ENCODE peak calls at places on chromosomes 3 and 15, in six cellular contexts. One of them, this sample, is unnamed.

GRCh38 chr15:55694652-55695150 is 48.3 kb downstream of the PRTG start:
- DNase-seq in tibial nerve: no peak
- DNase-seq in CD8-positive, alpha-beta memory T cell: no peak
- DNase-seq in endothelial cell of umbilical vein: peak; percentile 28
- DNase-seq in mesenchymal stem cell: peak; percentile 89
- DNase-seq in upper lobe of right lung: no peak
- DNase-seq in this sample: no peak

GRCh38 chr15:40630313-40630712 is 36.3 kb downstream of the KNL1 start:
- DNase-seq in tibial nerve: no peak
- DNase-seq in CD8-positive, alpha-beta memory T cell: no peak
- DNase-seq in endothelial cell of umbilical vein: no peak
- DNase-seq in mesenchymal stem cell: no peak
- DNase-seq in upper lobe of right lung: no peak
- DNase-seq in this sample: no peak

GRCh38 chr3:1251282-1252060 is 158.6 kb downstream of the CNTN6 start:
- DNase-seq in tibial nerve: no peak
- DNase-seq in CD8-positive, alpha-beta memory T cell: no peak
- DNase-seq in endothelial cell of umbilical vein: no peak
- DNase-seq in mesenchymal stem cell: no peak
- DNase-seq in upper lobe of right lung: no peak
- DNase-seq in this sample: no peak

GRCh38 chr15:81183403-81183760 is 13.3 kb upstream of the IL16 start:
- DNase-seq in tibial nerve: no peak
- DNase-seq in CD8-positive, alpha-beta memory T cell: no peak
- DNase-seq in endothelial cell of umbilical vein: no peak
- DNase-seq in mesenchymal stem cell: no peak
- DNase-seq in upper lobe of right lung: no peak
- DNase-seq in this sample: no peak

GRCh38 chr3:40451551-40451950 is 5.6 kb upstream of the RPL14 start:
- DNase-seq in tibial nerve: no peak
- DNase-seq in CD8-positive, alpha-beta memory T cell: no peak
- DNase-seq in endothelial cell of umbilical vein: no peak
- DNase-seq in mesenchymal stem cell: no peak
- DNase-seq in upper lobe of right lung: no peak
- DNase-seq in this sample: no peak

GRCh38 chr3:104392327-104392726 is 974.4 kb upstream of the ALCAM start:
- DNase-seq in tibial nerve: no peak
- DNase-seq in CD8-positive, alpha-beta memory T cell: no peak
- DNase-seq in endothelial cell of umbilical vein: no peak
- DNase-seq in mesenchymal stem cell: no peak
- DNase-seq in upper lobe of right lung: no peak
- DNase-seq in this sample: no peak

GRCh38 chr15:69315402-69316110 is 16.8 kb downstream of the PAQR5 start:
- DNase-seq in tibial nerve: no peak
- DNase-seq in CD8-positive, alpha-beta memory T cell: no peak
- DNase-seq in endothelial cell of umbilical vein: no peak
- DNase-seq in mesenchymal stem cell: no peak
- DNase-seq in upper lobe of right lung: peak; percentile 60
- DNase-seq in this sample: no peak

GRCh38 chr3:80050826-80051601 is 283.2 kb upstream of the ROBO1 start:
- DNase-seq in tibial nerve: no peak
- DNase-seq in CD8-positive, alpha-beta memory T cell: no peak
- DNase-seq in endothelial cell of umbilical vein: no peak
- DNase-seq in mesenchymal stem cell: no peak
- DNase-seq in upper lobe of right lung: no peak
- DNase-seq in this sample: no peak

GRCh38 chr15:79036323-79036722 is 54.3 kb downstream of the RASGRF1 start:
- DNase-seq in tibial nerve: no peak
- DNase-seq in CD8-positive, alpha-beta memory T cell: no peak
- DNase-seq in endothelial cell of umbilical vein: no peak
- DNase-seq in mesenchymal stem cell: no peak
- DNase-seq in upper lobe of right lung: no peak
- DNase-seq in this sample: no peak

GRCh38 chr3:20080956-20081554 is 40.8 kb downstream of the KAT2B start:
- DNase-seq in tibial nerve: no peak
- DNase-seq in CD8-positive, alpha-beta memory T cell: peak; percentile 32
- DNase-seq in endothelial cell of umbilical vein: peak; percentile 86
- DNase-seq in mesenchymal stem cell: no peak
- DNase-seq in upper lobe of right lung: peak; percentile 67
- DNase-seq in this sample: peak; percentile 44

GRCh38 chr3:104885214-104885814 is 481.4 kb upstream of the ALCAM start:
- DNase-seq in tibial nerve: no peak
- DNase-seq in CD8-positive, alpha-beta memory T cell: no peak
- DNase-seq in endothelial cell of umbilical vein: no peak
- DNase-seq in mesenchymal stem cell: peak; percentile 16
- DNase-seq in upper lobe of right lung: no peak
- DNase-seq in this sample: no peak

GRCh38 chr3:73520931-73521461 is 103.7 kb downstream of the PDZRN3 start:
- DNase-seq in tibial nerve: peak; percentile 48
- DNase-seq in CD8-positive, alpha-beta memory T cell: no peak
- DNase-seq in endothelial cell of umbilical vein: no peak
- DNase-seq in mesenchymal stem cell: no peak
- DNase-seq in upper lobe of right lung: no peak
- DNase-seq in this sample: no peak

GRCh38 chr15:57297630-57298029 is 78.7 kb upstream of the CGNL1 start:
- DNase-seq in tibial nerve: no peak
- DNase-seq in CD8-positive, alpha-beta memory T cell: no peak
- DNase-seq in endothelial cell of umbilical vein: no peak
- DNase-seq in mesenchymal stem cell: no peak
- DNase-seq in upper lobe of right lung: no peak
- DNase-seq in this sample: no peak

GRCh38 chr3:141362736-141363135 is 5.6 kb upstream of the ZBTB38 start:
- DNase-seq in tibial nerve: no peak
- DNase-seq in CD8-positive, alpha-beta memory T cell: no peak
- DNase-seq in endothelial cell of umbilical vein: no peak
- DNase-seq in mesenchymal stem cell: no peak
- DNase-seq in upper lobe of right lung: no peak
- DNase-seq in this sample: no peak

GRCh38 chr3:69425249-69425648 is 39.4 kb upstream of the FRMD4B start:
- DNase-seq in tibial nerve: peak; percentile 20
- DNase-seq in CD8-positive, alpha-beta memory T cell: no peak
- DNase-seq in endothelial cell of umbilical vein: peak; percentile 69
- DNase-seq in mesenchymal stem cell: peak; percentile 36
- DNase-seq in upper lobe of right lung: no peak
- DNase-seq in this sample: no peak

GRCh38 chr15:95973566-95974256 is 356.8 kb upstream of the NR2F2 start:
- DNase-seq in tibial nerve: no peak
- DNase-seq in CD8-positive, alpha-beta memory T cell: no peak
- DNase-seq in endothelial cell of umbilical vein: no peak
- DNase-seq in mesenchymal stem cell: no peak
- DNase-seq in upper lobe of right lung: no peak
- DNase-seq in this sample: no peak

GRCh38 chr3:48776854-48777253 is 59.8 kb upstream of the IP6K2 start:
- DNase-seq in tibial nerve: no peak
- DNase-seq in CD8-positive, alpha-beta memory T cell: no peak
- DNase-seq in endothelial cell of umbilical vein: no peak
- DNase-seq in mesenchymal stem cell: no peak
- DNase-seq in upper lobe of right lung: no peak
- DNase-seq in this sample: no peak

GRCh38 chr15:73024161-73024560 is 28.1 kb upstream of the NEO1 start:
- DNase-seq in tibial nerve: no peak
- DNase-seq in CD8-positive, alpha-beta memory T cell: no peak
- DNase-seq in endothelial cell of umbilical vein: no peak
- DNase-seq in mesenchymal stem cell: no peak
- DNase-seq in upper lobe of right lung: peak; percentile 71
- DNase-seq in this sample: no peak

GRCh38 chr3:48194446-48195071 is 6.3 kb upstream of the CDC25A start:
- DNase-seq in tibial nerve: peak; percentile 71
- DNase-seq in CD8-positive, alpha-beta memory T cell: no peak
- DNase-seq in endothelial cell of umbilical vein: peak; percentile 63
- DNase-seq in mesenchymal stem cell: peak; percentile 76
- DNase-seq in upper lobe of right lung: peak; percentile 73
- DNase-seq in this sample: peak; percentile 75

GRCh38 chr15:93249599-93249998 is 160.6 kb upstream of the RGMA start:
- DNase-seq in tibial nerve: no peak
- DNase-seq in CD8-positive, alpha-beta memory T cell: no peak
- DNase-seq in endothelial cell of umbilical vein: no peak
- DNase-seq in mesenchymal stem cell: no peak
- DNase-seq in upper lobe of right lung: no peak
- DNase-seq in this sample: no peak

GRCh38 chr15:88124199-88124598 is 132.3 kb downstream of the NTRK3 start:
- DNase-seq in tibial nerve: peak; percentile 13
- DNase-seq in CD8-positive, alpha-beta memory T cell: no peak
- DNase-seq in endothelial cell of umbilical vein: no peak
- DNase-seq in mesenchymal stem cell: no peak
- DNase-seq in upper lobe of right lung: no peak
- DNase-seq in this sample: no peak

GRCh38 chr3:49701388-49702077 is 12.2 kb downstream of the RNF123 start:
- DNase-seq in tibial nerve: no peak
- DNase-seq in CD8-positive, alpha-beta memory T cell: no peak
- DNase-seq in endothelial cell of umbilical vein: no peak
- DNase-seq in mesenchymal stem cell: no peak
- DNase-seq in upper lobe of right lung: no peak
- DNase-seq in this sample: no peak

GRCh38 chr15:78037779-78038305 is 39.7 kb downstream of the TBC1D2B start:
- DNase-seq in tibial nerve: no peak
- DNase-seq in CD8-positive, alpha-beta memory T cell: no peak
- DNase-seq in endothelial cell of umbilical vein: no peak
- DNase-seq in mesenchymal stem cell: no peak
- DNase-seq in upper lobe of right lung: no peak
- DNase-seq in this sample: no peak

GRCh38 chr3:185024966-185025365 is 127.9 kb downstream of the C3orf70 start:
- DNase-seq in tibial nerve: no peak
- DNase-seq in CD8-positive, alpha-beta memory T cell: no peak
- DNase-seq in endothelial cell of umbilical vein: no peak
- DNase-seq in mesenchymal stem cell: no peak
- DNase-seq in upper lobe of right lung: no peak
- DNase-seq in this sample: no peak

GRCh38 chr3:159763466-159764210 is 225.0 kb upstream of the IL12A start:
- DNase-seq in tibial nerve: peak; percentile 20
- DNase-seq in CD8-positive, alpha-beta memory T cell: no peak
- DNase-seq in endothelial cell of umbilical vein: peak; percentile 85
- DNase-seq in mesenchymal stem cell: peak; percentile 93
- DNase-seq in upper lobe of right lung: peak; percentile 91
- DNase-seq in this sample: peak; percentile 28

DNA sequence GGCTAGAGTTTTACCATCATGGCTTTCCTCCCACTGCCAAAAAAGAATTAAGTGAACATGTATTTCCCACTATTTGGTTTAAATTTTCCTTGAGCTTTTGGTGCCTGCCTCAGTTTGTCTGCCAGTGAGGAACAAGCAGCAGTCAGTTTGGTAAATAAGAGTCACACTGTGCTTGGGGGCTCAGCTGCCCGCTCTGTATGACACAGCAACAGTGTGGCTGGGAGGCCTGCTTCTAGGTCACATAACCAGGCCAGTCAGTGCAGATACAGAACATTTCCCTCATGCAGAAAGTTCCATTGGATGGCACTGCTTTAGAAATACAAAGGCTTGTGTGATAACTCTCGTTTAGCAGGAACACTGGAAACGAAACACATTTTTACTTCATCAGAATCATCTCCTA is 25.7 kb downstream of the FYCO1 start:
- DNase-seq in tibial nerve: no peak
- DNase-seq in CD8-positive, alpha-beta memory T cell: no peak
- DNase-seq in endothelial cell of umbilical vein: no peak
- DNase-seq in mesenchymal stem cell: no peak
- DNase-seq in upper lobe of right lung: no peak
- DNase-seq in this sample: no peak
- H3K4me1 ChIP-seq in tibial nerve: no peaks in the 10 kb centered on the region
- H3K4me1 ChIP-seq in CD8-positive, alpha-beta memory T cell: peaks cover 82% of the 10 kb centered on the region
- H3K4me1 ChIP-seq in endothelial cell of umbilical vein: no peaks in the 10 kb centered on the region
- H3K4me1 ChIP-seq in mesenchymal stem cell: peaks cover 23% of the 10 kb centered on the region
- H3K4me1 ChIP-seq in upper lobe of right lung: peaks cover 25% of the 10 kb centered on the region
- H3K4me1 ChIP-seq in this sample: peaks cover 4% of the 10 kb centered on the region

DNA sequence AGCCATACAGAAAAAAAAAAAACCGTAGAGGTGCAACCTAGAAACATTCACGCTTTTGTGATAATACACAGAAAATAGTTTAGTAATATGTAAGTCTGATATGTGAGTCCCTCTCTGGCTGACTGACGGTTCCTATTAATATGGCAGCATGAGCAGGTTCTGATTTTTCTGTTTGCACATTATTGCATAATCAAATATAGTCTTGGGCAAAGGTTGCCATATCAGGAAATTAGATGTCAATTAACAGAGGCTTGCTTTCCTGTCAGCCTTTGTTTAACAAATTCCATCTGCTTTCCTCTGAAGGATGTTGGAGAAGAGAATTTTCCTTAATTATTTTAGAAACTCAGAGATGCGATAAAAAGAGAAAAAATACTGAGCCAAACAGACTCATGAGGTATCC is 14.8 kb downstream of the GABRB3 start:
- DNase-seq in tibial nerve: no peak
- DNase-seq in CD8-positive, alpha-beta memory T cell: no peak
- DNase-seq in endothelial cell of umbilical vein: no peak
- DNase-seq in mesenchymal stem cell: no peak
- DNase-seq in upper lobe of right lung: no peak
- DNase-seq in this sample: no peak
- H3K4me1 ChIP-seq in tibial nerve: no peaks in the 10 kb centered on the region
- H3K4me1 ChIP-seq in CD8-positive, alpha-beta memory T cell: no peaks in the 10 kb centered on the region
- H3K4me1 ChIP-seq in endothelial cell of umbilical vein: no peaks in the 10 kb centered on the region
- H3K4me1 ChIP-seq in mesenchymal stem cell: no peaks in the 10 kb centered on the region
- H3K4me1 ChIP-seq in upper lobe of right lung: no peaks in the 10 kb centered on the region
- H3K4me1 ChIP-seq in this sample: no peaks in the 10 kb centered on the region

DNA sequence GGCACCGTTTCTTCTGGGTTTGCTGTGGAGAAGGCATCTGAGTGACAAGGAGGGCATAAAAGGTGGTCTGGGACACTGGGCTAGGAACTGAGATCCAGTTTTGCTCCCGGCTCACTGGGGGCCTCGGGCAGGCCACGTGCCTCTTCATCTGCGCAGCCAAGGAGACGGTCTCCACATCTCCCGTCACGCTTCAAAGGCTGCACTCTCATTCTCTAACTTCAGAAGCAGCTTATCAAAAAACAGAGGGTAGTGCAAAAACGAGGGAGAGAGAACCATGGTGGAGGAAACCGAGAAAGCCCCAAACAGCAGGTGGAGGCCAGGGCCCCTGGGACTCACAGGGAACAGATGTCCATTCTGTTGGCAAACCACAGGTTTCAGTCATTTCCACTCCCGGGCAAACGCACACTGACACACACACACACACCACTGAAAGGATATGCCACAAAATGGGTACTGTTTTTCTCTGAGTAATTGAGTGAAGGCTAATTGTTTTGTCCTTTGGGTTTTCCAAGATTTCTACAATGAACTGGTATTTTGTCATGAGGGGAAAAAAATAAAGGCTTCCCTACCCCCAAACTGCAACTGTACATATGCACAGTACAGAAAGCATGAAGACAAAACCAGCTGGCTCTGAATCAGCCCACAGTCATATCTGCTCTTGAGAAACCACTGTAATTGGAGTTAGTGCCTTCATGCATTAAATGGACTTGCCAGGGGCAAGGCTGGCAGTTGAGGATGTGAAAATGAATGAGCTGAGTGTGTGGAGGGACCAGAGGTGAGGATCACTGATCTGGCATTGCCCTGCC is 71.9 kb downstream of the MGLL start:
- DNase-seq in tibial nerve: no peak
- DNase-seq in CD8-positive, alpha-beta memory T cell: no peak
- DNase-seq in endothelial cell of umbilical vein: no peak
- DNase-seq in mesenchymal stem cell: peak; percentile 86
- DNase-seq in upper lobe of right lung: no peak
- DNase-seq in this sample: no peak
- H3K4me1 ChIP-seq in tibial nerve: peaks cover 32% of the 10 kb centered on the region
- H3K4me1 ChIP-seq in CD8-positive, alpha-beta memory T cell: no peaks in the 10 kb centered on the region
- H3K4me1 ChIP-seq in endothelial cell of umbilical vein: peaks cover 26% of the 10 kb centered on the region
- H3K4me1 ChIP-seq in mesenchymal stem cell: peaks cover 51% of the 10 kb centered on the region
- H3K4me1 ChIP-seq in upper lobe of right lung: peaks cover 26% of the 10 kb centered on the region
- H3K4me1 ChIP-seq in this sample: peaks cover 6% of the 10 kb centered on the region

DNA sequence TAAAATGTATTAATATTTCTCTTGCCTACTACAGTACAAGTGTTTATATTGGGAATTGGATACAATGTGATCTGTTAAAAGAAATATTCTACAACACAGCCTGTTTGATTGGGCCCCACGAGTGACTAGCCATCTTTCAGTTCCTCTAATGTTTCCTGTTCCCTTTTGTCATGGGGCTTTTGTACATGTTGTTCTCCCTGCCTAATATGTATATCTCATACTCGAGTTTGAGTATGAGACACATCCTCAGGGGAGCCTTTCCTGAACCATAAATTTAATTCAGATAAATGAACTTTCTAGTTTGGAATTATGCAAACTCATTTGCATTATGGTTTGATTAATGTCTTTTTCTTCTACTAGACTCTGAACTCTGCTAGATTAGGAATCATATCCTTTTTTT is 65.5 kb downstream of the MEF2A start:
- DNase-seq in tibial nerve: no peak
- DNase-seq in CD8-positive, alpha-beta memory T cell: no peak
- DNase-seq in endothelial cell of umbilical vein: peak; percentile 41
- DNase-seq in mesenchymal stem cell: no peak
- DNase-seq in upper lobe of right lung: no peak
- DNase-seq in this sample: no peak
- H3K4me1 ChIP-seq in tibial nerve: peaks cover 19% of the 10 kb centered on the region
- H3K4me1 ChIP-seq in CD8-positive, alpha-beta memory T cell: peaks cover 2% of the 10 kb centered on the region
- H3K4me1 ChIP-seq in endothelial cell of umbilical vein: peaks cover 18% of the 10 kb centered on the region
- H3K4me1 ChIP-seq in mesenchymal stem cell: no peaks in the 10 kb centered on the region
- H3K4me1 ChIP-seq in upper lobe of right lung: peaks cover 35% of the 10 kb centered on the region
- H3K4me1 ChIP-seq in this sample: no peaks in the 10 kb centered on the region

This sample was measured in ovary.